ENCODE peak calls at places on chromosomes 6 and 20, in five cellular contexts. J, K, Z, O and L are unnamed samples.

GRCh38 chr6:11493979-11494378 is 43.6 kb upstream of the TMEM170B start:
- DNase-seq in J (no peak), K (no peak), Z (no peak), O (no peak), L (no peak)

GRCh38 chr20:12528591-12529041 is 480.2 kb upstream of the SPTLC3 start:
- DNase-seq in J (no peak), K (no peak), Z (no peak), O (no peak), L (no peak)

GRCh38 chr20:32458061-32458836 is 100.1 kb downstream of the ASXL1 start:
- DNase-seq in J (no peak), K (no peak), Z (no peak), O (peak), L (no peak)

GRCh38 chr20:45595235-45595634 is 16.2 kb upstream of the WFDC8 start:
- DNase-seq in J (no peak), K (no peak), Z (no peak), O (no peak), L (no peak)

GRCh38 chr6:9116026-9116425 is 680.7 kb upstream of the SLC35B3 start:
- DNase-seq in J (no peak), K (peak), Z (no peak), O (no peak), L (no peak)

GRCh38 chr6:14903176-14904088 is 342.4 kb upstream of the JARID2 start:
- DNase-seq in J (peak), K (no peak), Z (no peak), O (no peak), L (no peak)

GRCh38 chr6:33904050-33904827 is 100.4 kb upstream of the MLN start:
- DNase-seq in J (peak), K (no peak), Z (no peak), O (peak), L (no peak)

GRCh38 chr6:163709693-163710092 is 295.2 kb downstream of the QKI start:
- DNase-seq in J (no peak), K (no peak), Z (no peak), O (no peak), L (no peak)

GRCh38 chr20:23303325-23304102 is 47.1 kb upstream of the NXT1 start:
- DNase-seq in J (no peak), K (no peak), Z (no peak), O (no peak), L (no peak)

GRCh38 chr6:80425089-80425823 is 318.8 kb downstream of the BCKDHB start:
- DNase-seq in J (no peak), K (peak), Z (no peak), O (no peak), L (no peak)

GRCh38 chr20:36214684-36215256 is 21.5 kb upstream of the AAR2 start:
- DNase-seq in J (no peak), K (peak), Z (peak), O (no peak), L (peak)
- TF ChIP-seq CTCF in J (no peak), K (peak), Z (peak), O (peak), L (peak)

GRCh38 chr20:24952376-24953203 is 3.5 kb downstream of the CST7 start:
- DNase-seq in J (no peak), K (no peak), Z (no peak), O (no peak), L (no peak)
- TF ChIP-seq CTCF in J (no peak), K (no peak), Z (no peak), O (no peak), L (no peak)

GRCh38 chr20:59082077-59082740 is 39.6 kb upstream of the PRELID3B start:
- DNase-seq in J (no peak), K (peak), Z (no peak), O (no peak), L (no peak)
- TF ChIP-seq CTCF in J (peak), K (peak), Z (no peak), O (peak), L (peak)

DNA sequence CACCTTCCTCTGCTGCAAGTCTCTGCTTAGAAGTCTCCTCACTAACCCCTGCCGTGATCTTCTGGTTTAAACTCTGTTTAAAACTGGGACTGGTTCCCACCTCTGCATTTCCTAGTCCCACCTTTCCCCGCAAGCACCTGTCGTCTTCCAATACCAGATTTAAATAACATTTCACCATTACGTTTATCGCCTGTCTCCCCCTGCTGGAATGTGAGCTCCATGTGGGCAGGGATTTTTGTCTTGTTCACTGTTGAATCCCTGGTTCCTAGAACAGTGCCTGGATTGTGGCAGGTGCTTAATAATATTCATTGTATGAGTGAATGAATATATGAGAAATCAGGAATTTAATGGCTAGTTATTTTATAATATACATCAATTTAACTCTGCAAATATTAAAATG is 2.7 kb downstream of the GUCA1A start:
- DNase-seq in J (no peak), K (no peak), Z (peak), O (no peak), L (peak)
- TF ChIP-seq CTCF in J (no peak), K (peak), Z (peak), O (no peak), L (peak)